ENCODE peak calls at places on chromosomes 3 and 15, in six cellular contexts. One of them, this sample, is unnamed. For H3K27me3, the result is how much of the 10 kb centered on the place peaks cover.

GRCh38 chr3:29275309-29275708 is 5.6 kb upstream of the RBMS3 start:
- DNase-seq in tibial nerve: peak
- DNase-seq in uterus: peak
- DNase-seq in A673: no peak
- DNase-seq in HepG2: no peak
- DNase-seq in hepatocyte: no peak
- DNase-seq in this sample: no peak

GRCh38 chr15:94097567-94097966 is 133.8 kb upstream of the MCTP2 start:
- DNase-seq in tibial nerve: no peak
- DNase-seq in uterus: no peak
- DNase-seq in A673: peak
- DNase-seq in HepG2: no peak
- DNase-seq in hepatocyte: no peak
- DNase-seq in this sample: no peak

GRCh38 chr3:30167511-30168135 is 438.8 kb upstream of the TGFBR2 start:
- DNase-seq in tibial nerve: no peak
- DNase-seq in uterus: no peak
- DNase-seq in A673: peak
- DNase-seq in HepG2: no peak
- DNase-seq in hepatocyte: no peak
- DNase-seq in this sample: no peak

GRCh38 chr3:59027607-59028006 is 22.2 kb downstream of the CFAP20DC start:
- DNase-seq in tibial nerve: no peak
- DNase-seq in uterus: no peak
- DNase-seq in A673: no peak
- DNase-seq in HepG2: no peak
- DNase-seq in hepatocyte: no peak
- DNase-seq in this sample: no peak

GRCh38 chr3:171459130-171459941 is 869 bp downstream of the TNIK start:
- DNase-seq in tibial nerve: no peak
- DNase-seq in uterus: peak
- DNase-seq in A673: peak
- DNase-seq in HepG2: no peak
- DNase-seq in hepatocyte: peak
- DNase-seq in this sample: no peak

GRCh38 chr15:80604583-80605506 is 90.3 kb upstream of the ABHD17C start:
- DNase-seq in tibial nerve: no peak
- DNase-seq in uterus: no peak
- DNase-seq in A673: peak
- DNase-seq in HepG2: no peak
- DNase-seq in hepatocyte: no peak
- DNase-seq in this sample: no peak

GRCh38 chr3:139062915-139063314 is 18.2 kb upstream of the PRR23C start:
- DNase-seq in tibial nerve: no peak
- DNase-seq in uterus: no peak
- DNase-seq in A673: no peak
- DNase-seq in HepG2: no peak
- DNase-seq in hepatocyte: no peak
- DNase-seq in this sample: no peak

GRCh38 chr15:57496946-57497944 is 94.5 kb upstream of the MYZAP start:
- DNase-seq in tibial nerve: no peak
- DNase-seq in uterus: no peak
- DNase-seq in A673: no peak
- DNase-seq in HepG2: peak
- DNase-seq in hepatocyte: peak
- DNase-seq in this sample: no peak

DNA sequence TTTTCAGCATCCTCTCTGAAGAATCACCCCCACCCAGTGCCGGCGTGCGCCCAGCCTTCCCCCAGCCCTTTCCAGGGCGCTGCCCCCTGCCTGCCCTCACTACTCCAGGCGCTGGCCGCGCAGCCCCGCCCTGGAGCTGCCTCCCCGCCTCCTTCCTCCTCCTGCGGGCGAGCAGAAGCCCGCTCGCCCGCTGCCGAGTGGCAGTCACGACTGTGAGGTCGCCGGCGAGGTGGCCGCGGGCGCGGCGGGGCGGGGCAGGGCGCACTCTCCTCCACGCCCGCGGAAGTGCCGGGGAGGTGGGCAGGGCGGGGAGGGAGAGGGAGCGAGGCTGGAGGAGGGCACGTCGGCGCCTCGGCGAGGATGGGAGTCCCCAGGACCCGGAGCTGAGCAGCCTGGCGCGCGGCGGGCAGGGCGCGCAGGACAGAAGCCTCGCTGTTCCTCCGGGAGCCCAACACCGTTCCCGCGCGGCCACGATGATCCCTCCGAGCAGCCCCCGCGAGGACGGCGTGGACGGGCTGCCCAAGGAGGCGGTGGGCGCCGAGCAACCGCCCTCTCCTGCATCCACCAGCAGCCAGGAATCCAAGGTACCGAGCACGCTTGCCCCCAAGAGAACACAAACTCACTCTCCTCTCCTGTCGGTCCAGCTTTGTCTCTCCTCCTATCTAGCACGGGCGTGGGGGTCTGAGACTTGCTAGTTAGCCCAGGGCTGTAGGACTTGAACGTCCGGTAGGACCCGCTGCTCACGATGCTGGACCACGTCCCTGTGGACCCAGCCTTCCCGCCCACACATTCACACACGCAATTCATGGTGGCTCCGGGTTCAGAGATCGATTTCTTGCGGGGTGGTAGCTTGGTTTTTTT is at the start of gene STAC:
- DNase-seq in tibial nerve: no peak
- DNase-seq in uterus: no peak
- DNase-seq in A673: peak
- DNase-seq in HepG2: no peak
- DNase-seq in hepatocyte: peak
- DNase-seq in this sample: no peak
- H3K4me3 ChIP-seq in tibial nerve: peak
- H3K4me3 ChIP-seq in uterus: peak
- H3K4me3 ChIP-seq in A673: peak
- H3K4me3 ChIP-seq in HepG2: no peak
- H3K4me3 ChIP-seq in hepatocyte: peak
- H3K4me3 ChIP-seq in this sample: peak

GRCh38 chr3:27643355-27643754 is 78.8 kb downstream of the EOMES start:
- DNase-seq in tibial nerve: no peak
- DNase-seq in uterus: no peak
- DNase-seq in A673: no peak
- DNase-seq in HepG2: no peak
- DNase-seq in hepatocyte: no peak
- DNase-seq in this sample: no peak
- H3K27ac ChIP-seq in tibial nerve: no peak
- H3K27ac ChIP-seq in uterus: no peak
- H3K27ac ChIP-seq in A673: no peak
- H3K27ac ChIP-seq in HepG2: no peak
- H3K27ac ChIP-seq in hepatocyte: peak
- H3K27ac ChIP-seq in this sample: no peak

GRCh38 chr3:124115279-124115678 is 123.4 kb upstream of the ROPN1 start:
- DNase-seq in tibial nerve: no peak
- DNase-seq in uterus: no peak
- DNase-seq in A673: no peak
- DNase-seq in HepG2: no peak
- DNase-seq in hepatocyte: no peak
- DNase-seq in this sample: no peak
- H3K27me3 ChIP-seq in tibial nerve: under half
- H3K27me3 ChIP-seq in uterus: under half
- H3K27me3 ChIP-seq in A673: under half
- H3K27me3 ChIP-seq in HepG2: under half
- H3K27me3 ChIP-seq in hepatocyte: under half
- H3K27me3 ChIP-seq in this sample: under half

GRCh38 chr3:72891053-72891855 is 3.4 kb downstream of the GXYLT2 start:
- DNase-seq in tibial nerve: no peak
- DNase-seq in uterus: peak
- DNase-seq in A673: peak
- DNase-seq in HepG2: peak
- DNase-seq in hepatocyte: peak
- DNase-seq in this sample: no peak

GRCh38 chr3:72892081-72892763 is 4.4 kb downstream of the GXYLT2 start:
- DNase-seq in tibial nerve: no peak
- DNase-seq in uterus: peak
- DNase-seq in A673: peak
- DNase-seq in HepG2: peak
- DNase-seq in hepatocyte: peak
- DNase-seq in this sample: peak

GRCh38 chr3:72889310-72890165 is 1.7 kb downstream of the GXYLT2 start:
- DNase-seq in tibial nerve: no peak
- DNase-seq in uterus: no peak
- DNase-seq in A673: no peak
- DNase-seq in HepG2: no peak
- DNase-seq in hepatocyte: no peak
- DNase-seq in this sample: no peak

GRCh38 chr3:72888546-72889309 is 882 bp downstream of the GXYLT2 start:
- DNase-seq in tibial nerve: no peak
- DNase-seq in uterus: peak
- DNase-seq in A673: peak
- DNase-seq in HepG2: peak
- DNase-seq in hepatocyte: no peak
- DNase-seq in this sample: no peak

DNA sequence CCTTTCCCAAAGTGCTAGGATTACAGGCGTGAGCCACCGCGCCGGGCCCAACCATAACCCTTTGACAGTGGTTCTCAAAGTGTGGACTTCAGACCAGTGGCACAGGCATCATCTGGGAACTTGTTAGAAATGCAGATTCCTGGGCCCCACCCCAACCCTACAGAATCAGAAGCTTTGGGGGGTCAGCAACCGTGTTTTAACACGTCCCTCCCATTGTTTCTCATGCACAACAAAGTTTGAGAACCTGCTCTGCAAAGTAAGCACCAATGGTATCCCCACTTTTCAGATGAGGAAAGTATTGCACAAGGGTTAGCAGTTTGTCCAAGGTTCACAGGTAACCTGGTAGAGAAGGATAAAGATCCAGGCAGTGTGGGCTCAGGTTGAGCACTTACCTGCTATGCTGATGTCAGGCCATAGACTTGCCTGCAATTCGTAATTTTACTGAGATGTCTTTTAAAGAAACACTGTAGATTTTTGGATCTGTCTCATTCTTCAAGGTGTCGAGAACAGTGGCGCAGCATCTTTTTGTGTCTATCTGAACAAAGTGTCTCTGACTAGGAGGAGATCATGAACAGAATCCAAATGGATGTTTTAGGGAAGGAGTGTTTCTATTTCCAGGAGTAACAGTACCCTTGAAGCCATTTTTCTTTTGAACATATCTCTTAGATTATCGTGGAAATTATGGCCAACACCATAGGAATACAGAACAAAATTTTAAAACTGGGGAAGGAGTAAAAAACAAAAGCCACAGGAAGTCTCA is 2.5 kb downstream of the GXYLT2 start:
- DNase-seq in tibial nerve: no peak
- DNase-seq in uterus: no peak
- DNase-seq in A673: no peak
- DNase-seq in HepG2: peak
- DNase-seq in hepatocyte: no peak
- DNase-seq in this sample: no peak
- H3K4me3 ChIP-seq in tibial nerve: no peak
- H3K4me3 ChIP-seq in uterus: no peak
- H3K4me3 ChIP-seq in A673: peak
- H3K4me3 ChIP-seq in HepG2: peak
- H3K4me3 ChIP-seq in hepatocyte: no peak
- H3K4me3 ChIP-seq in this sample: no peak

DNA sequence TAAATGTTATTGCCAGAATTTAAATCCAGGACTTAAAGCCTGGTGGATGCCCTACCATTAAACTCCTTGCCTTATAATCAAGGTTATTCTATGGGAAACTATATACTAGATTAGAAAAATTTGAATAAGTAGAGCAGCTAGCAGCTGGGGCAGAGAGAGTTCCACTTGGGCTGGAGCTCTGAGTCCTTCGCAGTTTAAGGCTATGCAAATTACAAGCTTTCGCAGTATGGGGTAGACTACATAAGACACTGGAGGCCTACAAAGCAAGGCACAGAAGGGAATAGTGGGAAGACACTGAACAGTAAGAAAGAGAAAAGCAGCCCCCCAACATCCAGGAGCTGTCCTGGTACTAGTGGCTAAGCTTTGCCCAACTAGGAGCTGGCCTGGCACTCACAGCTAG is 52.5 kb downstream of the TM4SF18 start:
- DNase-seq in tibial nerve: no peak
- DNase-seq in uterus: no peak
- DNase-seq in A673: no peak
- DNase-seq in HepG2: no peak
- DNase-seq in hepatocyte: no peak
- DNase-seq in this sample: no peak
- H3K27ac ChIP-seq in tibial nerve: no peak
- H3K27ac ChIP-seq in uterus: no peak
- H3K27ac ChIP-seq in A673: no peak
- H3K27ac ChIP-seq in HepG2: no peak
- H3K27ac ChIP-seq in hepatocyte: no peak
- H3K27ac ChIP-seq in this sample: no peak

GRCh38 chr3:126658584-126658983 is 3.7 kb upstream of the TXNRD3 start:
- DNase-seq in tibial nerve: no peak
- DNase-seq in uterus: no peak
- DNase-seq in A673: no peak
- DNase-seq in HepG2: no peak
- DNase-seq in hepatocyte: no peak
- DNase-seq in this sample: no peak

GRCh38 chr3:126661965-126662364 is 7.0 kb upstream of the TXNRD3 start:
- DNase-seq in tibial nerve: no peak
- DNase-seq in uterus: no peak
- DNase-seq in A673: no peak
- DNase-seq in HepG2: no peak
- DNase-seq in hepatocyte: no peak
- DNase-seq in this sample: no peak

GRCh38 chr3:126661532-126661931 is 6.6 kb upstream of the TXNRD3 start:
- DNase-seq in tibial nerve: no peak
- DNase-seq in uterus: no peak
- DNase-seq in A673: no peak
- DNase-seq in HepG2: no peak
- DNase-seq in hepatocyte: no peak
- DNase-seq in this sample: no peak

GRCh38 chr3:126657901-126658300 is 3.0 kb upstream of the TXNRD3 start:
- DNase-seq in tibial nerve: no peak
- DNase-seq in uterus: no peak
- DNase-seq in A673: no peak
- DNase-seq in HepG2: no peak
- DNase-seq in hepatocyte: no peak
- DNase-seq in this sample: no peak

GRCh38 chr3:126659915-126660886 is 5.3 kb upstream of the TXNRD3 start:
- DNase-seq in tibial nerve: no peak
- DNase-seq in uterus: no peak
- DNase-seq in A673: no peak
- DNase-seq in HepG2: peak
- DNase-seq in hepatocyte: peak
- DNase-seq in this sample: peak
- H3K27me3 ChIP-seq in tibial nerve: under half
- H3K27me3 ChIP-seq in uterus: under half
- H3K27me3 ChIP-seq in A673: under half
- H3K27me3 ChIP-seq in HepG2: under half
- H3K27me3 ChIP-seq in hepatocyte: under half
- H3K27me3 ChIP-seq in this sample: under half

DNA sequence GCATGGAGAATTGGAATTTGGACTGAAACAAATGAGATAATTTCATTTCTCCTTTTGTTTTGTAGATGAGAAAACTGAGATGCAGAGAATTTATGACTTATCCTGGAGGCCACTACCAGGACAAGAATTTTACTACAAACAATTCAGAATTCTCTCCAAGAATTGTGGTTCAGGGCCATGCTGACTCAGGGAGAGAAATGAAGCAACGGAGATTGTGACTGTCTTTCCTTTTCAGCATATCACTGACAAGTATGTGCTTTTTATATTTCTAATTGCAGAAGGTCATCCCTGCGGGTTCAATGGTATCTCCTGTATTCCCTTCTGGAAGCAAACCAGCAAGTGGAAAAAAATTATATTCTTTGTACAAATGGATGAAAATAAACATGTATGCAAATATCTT is 170.8 kb upstream of the MITF start:
- DNase-seq in tibial nerve: no peak
- DNase-seq in uterus: no peak
- DNase-seq in A673: no peak
- DNase-seq in HepG2: no peak
- DNase-seq in hepatocyte: no peak
- DNase-seq in this sample: no peak
- H3K4me3 ChIP-seq in tibial nerve: no peak
- H3K4me3 ChIP-seq in uterus: no peak
- H3K4me3 ChIP-seq in A673: no peak
- H3K4me3 ChIP-seq in HepG2: no peak
- H3K4me3 ChIP-seq in hepatocyte: no peak
- H3K4me3 ChIP-seq in this sample: no peak